ENCODE peak calls at places on chromosomes 3 and 15, in six cellular contexts. One of them, this sample, is unnamed.

GRCh38 chr3:142319094-142319493 is 93.7 kb upstream of the GK5 start:
- DNase-seq in activated naive CD8-positive, alpha-beta T cell treated with anti-CD3 and anti-CD28 coated beads, Interleukin-2, amount 50 U/mL, for 24 hours: no peak
- DNase-seq in T-helper 2 cell: no peak
- DNase-seq in cardiac muscle cell: no peak
- DNase-seq in AG08396: no peak
- DNase-seq in NCI-H1092 treated with DMSO at 0.1 percent for 48 hours: no peak
- DNase-seq in this sample: peak; percentile 27

GRCh38 chr3:28916713-28917499 is 364.0 kb upstream of the RBMS3 start:
- DNase-seq in activated naive CD8-positive, alpha-beta T cell treated with anti-CD3 and anti-CD28 coated beads, Interleukin-2, amount 50 U/mL, for 24 hours: peak; percentile 12
- DNase-seq in T-helper 2 cell: peak; percentile 49
- DNase-seq in cardiac muscle cell: peak; percentile 62
- DNase-seq in AG08396: peak; percentile 65
- DNase-seq in NCI-H1092 treated with DMSO at 0.1 percent for 48 hours: peak; percentile 34
- DNase-seq in this sample: no peak

GRCh38 chr15:48963524-48964113 is at the start of gene SHC4:
- DNase-seq in activated naive CD8-positive, alpha-beta T cell treated with anti-CD3 and anti-CD28 coated beads, Interleukin-2, amount 50 U/mL, for 24 hours: no peak
- DNase-seq in T-helper 2 cell: peak; percentile 85
- DNase-seq in cardiac muscle cell: peak; percentile 67
- DNase-seq in AG08396: peak; percentile 84
- DNase-seq in NCI-H1092 treated with DMSO at 0.1 percent for 48 hours: peak; percentile 23
- DNase-seq in this sample: peak; percentile 85

GRCh38 chr3:114460459-114460858 is 166.6 kb downstream of the TIGIT start:
- DNase-seq in activated naive CD8-positive, alpha-beta T cell treated with anti-CD3 and anti-CD28 coated beads, Interleukin-2, amount 50 U/mL, for 24 hours: no peak
- DNase-seq in T-helper 2 cell: no peak
- DNase-seq in cardiac muscle cell: no peak
- DNase-seq in AG08396: no peak
- DNase-seq in NCI-H1092 treated with DMSO at 0.1 percent for 48 hours: no peak
- DNase-seq in this sample: no peak

GRCh38 chr3:189787622-189788021 is 156.4 kb downstream of the TP63 start:
- DNase-seq in activated naive CD8-positive, alpha-beta T cell treated with anti-CD3 and anti-CD28 coated beads, Interleukin-2, amount 50 U/mL, for 24 hours: no peak
- DNase-seq in T-helper 2 cell: no peak
- DNase-seq in cardiac muscle cell: no peak
- DNase-seq in AG08396: no peak
- DNase-seq in NCI-H1092 treated with DMSO at 0.1 percent for 48 hours: no peak
- DNase-seq in this sample: no peak

GRCh38 chr15:33131880-33132279 is 62.6 kb downstream of the FMN1 start:
- DNase-seq in activated naive CD8-positive, alpha-beta T cell treated with anti-CD3 and anti-CD28 coated beads, Interleukin-2, amount 50 U/mL, for 24 hours: no peak
- DNase-seq in T-helper 2 cell: no peak
- DNase-seq in cardiac muscle cell: no peak
- DNase-seq in AG08396: no peak
- DNase-seq in NCI-H1092 treated with DMSO at 0.1 percent for 48 hours: no peak
- DNase-seq in this sample: no peak

GRCh38 chr3:185820973-185821758 is 3.7 kb downstream of the IGF2BP2 start:
- DNase-seq in activated naive CD8-positive, alpha-beta T cell treated with anti-CD3 and anti-CD28 coated beads, Interleukin-2, amount 50 U/mL, for 24 hours: no peak
- DNase-seq in T-helper 2 cell: no peak
- DNase-seq in cardiac muscle cell: no peak
- DNase-seq in AG08396: peak; percentile 77
- DNase-seq in NCI-H1092 treated with DMSO at 0.1 percent for 48 hours: no peak
- DNase-seq in this sample: peak; percentile 95

GRCh38 chr3:194130807-194131589 is 5.0 kb upstream of the HES1 start:
- DNase-seq in activated naive CD8-positive, alpha-beta T cell treated with anti-CD3 and anti-CD28 coated beads, Interleukin-2, amount 50 U/mL, for 24 hours: no peak
- DNase-seq in T-helper 2 cell: peak; percentile 40
- DNase-seq in cardiac muscle cell: peak; percentile 15
- DNase-seq in AG08396: no peak
- DNase-seq in NCI-H1092 treated with DMSO at 0.1 percent for 48 hours: peak; percentile 60
- DNase-seq in this sample: no peak

GRCh38 chr3:178436773-178437172 is 99.5 kb upstream of the KCNMB2 start:
- DNase-seq in activated naive CD8-positive, alpha-beta T cell treated with anti-CD3 and anti-CD28 coated beads, Interleukin-2, amount 50 U/mL, for 24 hours: no peak
- DNase-seq in T-helper 2 cell: peak; percentile 28
- DNase-seq in cardiac muscle cell: peak; percentile 32
- DNase-seq in AG08396: peak; percentile 50
- DNase-seq in NCI-H1092 treated with DMSO at 0.1 percent for 48 hours: peak; percentile 57
- DNase-seq in this sample: peak; percentile 63

GRCh38 chr3:61772439-61772838 is 211.1 kb downstream of the PTPRG start:
- DNase-seq in activated naive CD8-positive, alpha-beta T cell treated with anti-CD3 and anti-CD28 coated beads, Interleukin-2, amount 50 U/mL, for 24 hours: no peak
- DNase-seq in T-helper 2 cell: no peak
- DNase-seq in cardiac muscle cell: no peak
- DNase-seq in AG08396: no peak
- DNase-seq in NCI-H1092 treated with DMSO at 0.1 percent for 48 hours: no peak
- DNase-seq in this sample: no peak

GRCh38 chr3:117871934-117872333 is 1162.4 kb downstream of the TUSC7 start:
- DNase-seq in activated naive CD8-positive, alpha-beta T cell treated with anti-CD3 and anti-CD28 coated beads, Interleukin-2, amount 50 U/mL, for 24 hours: no peak
- DNase-seq in T-helper 2 cell: no peak
- DNase-seq in cardiac muscle cell: no peak
- DNase-seq in AG08396: no peak
- DNase-seq in NCI-H1092 treated with DMSO at 0.1 percent for 48 hours: no peak
- DNase-seq in this sample: no peak

GRCh38 chr3:188510366-188510765 is 356.4 kb downstream of the LPP start:
- DNase-seq in activated naive CD8-positive, alpha-beta T cell treated with anti-CD3 and anti-CD28 coated beads, Interleukin-2, amount 50 U/mL, for 24 hours: no peak
- DNase-seq in T-helper 2 cell: no peak
- DNase-seq in cardiac muscle cell: no peak
- DNase-seq in AG08396: peak; percentile 15
- DNase-seq in NCI-H1092 treated with DMSO at 0.1 percent for 48 hours: no peak
- DNase-seq in this sample: no peak